ENCODE peak calls at places on chromosomes 16 and 17, in ten cellular contexts. One of them, this sample, is unnamed.

GRCh38 chr16:12679660-12680272 is 123.9 kb downstream of the CPPED1 start:
- DNase-seq in endothelial cell of umbilical vein: no peak
- DNase-seq in breast epithelium: no peak
- DNase-seq in right lobe of liver: no peak
- DNase-seq in prostate gland: no peak
- DNase-seq in A549: no peak
- DNase-seq in HCT116: no peak
- DNase-seq in sigmoid colon: no peak
- DNase-seq in Peyer's patch: no peak
- DNase-seq in heart left ventricle: no peak
- DNase-seq in this sample: no peak

GRCh38 chr16:52035406-52035805 is 511.5 kb downstream of the TOX3 start:
- DNase-seq in A549: no peak
- DNase-seq in Peyer's patch: no peak
- DNase-seq in HCT116: no peak
- DNase-seq in heart left ventricle: no peak
- DNase-seq in right lobe of liver: no peak
- DNase-seq in prostate gland: no peak
- DNase-seq in breast epithelium: no peak
- DNase-seq in sigmoid colon: no peak
- DNase-seq in endothelial cell of umbilical vein: no peak
- DNase-seq in this sample: no peak

GRCh38 chr16:67979955-67980678 is at the start of gene DPEP3:
- DNase-seq in Peyer's patch: no peak
- DNase-seq in endothelial cell of umbilical vein: no peak
- DNase-seq in prostate gland: no peak
- DNase-seq in heart left ventricle: no peak
- DNase-seq in right lobe of liver: no peak
- DNase-seq in sigmoid colon: no peak
- DNase-seq in HCT116: no peak
- DNase-seq in breast epithelium: no peak
- DNase-seq in A549: no peak
- DNase-seq in this sample: no peak

GRCh38 chr17:38554430-38555350 is 51.1 kb downstream of the SRCIN1 start:
- DNase-seq in A549: no peak
- DNase-seq in Peyer's patch: no peak
- DNase-seq in right lobe of liver: no peak
- DNase-seq in breast epithelium: peak
- DNase-seq in prostate gland: no peak
- DNase-seq in sigmoid colon: no peak
- DNase-seq in endothelial cell of umbilical vein: no peak
- DNase-seq in heart left ventricle: no peak
- DNase-seq in HCT116: no peak
- DNase-seq in this sample: no peak

GRCh38 chr17:31388770-31389672 is 2.5 kb upstream of the RAB11FIP4 start:
- DNase-seq in prostate gland: no peak
- DNase-seq in HCT116: no peak
- DNase-seq in right lobe of liver: no peak
- DNase-seq in A549: no peak
- DNase-seq in heart left ventricle: no peak
- DNase-seq in breast epithelium: no peak
- DNase-seq in endothelial cell of umbilical vein: peak
- DNase-seq in Peyer's patch: peak
- DNase-seq in sigmoid colon: no peak
- DNase-seq in this sample: peak

GRCh38 chr16:59180083-59180476 is 446.0 kb upstream of the GOT2 start:
- DNase-seq in endothelial cell of umbilical vein: no peak
- DNase-seq in right lobe of liver: no peak
- DNase-seq in Peyer's patch: no peak
- DNase-seq in sigmoid colon: no peak
- DNase-seq in breast epithelium: no peak
- DNase-seq in HCT116: no peak
- DNase-seq in heart left ventricle: no peak
- DNase-seq in prostate gland: no peak
- DNase-seq in A549: peak
- DNase-seq in this sample: no peak

GRCh38 chr17:40068129-40068581 is 5.4 kb downstream of the THRA start:
- DNase-seq in endothelial cell of umbilical vein: no peak
- DNase-seq in Peyer's patch: no peak
- DNase-seq in prostate gland: no peak
- DNase-seq in breast epithelium: no peak
- DNase-seq in sigmoid colon: peak
- DNase-seq in HCT116: no peak
- DNase-seq in heart left ventricle: peak
- DNase-seq in right lobe of liver: no peak
- DNase-seq in A549: no peak
- DNase-seq in this sample: peak

GRCh38 chr16:74813109-74813641 is 38.6 kb upstream of the FA2H start:
- DNase-seq in right lobe of liver: peak
- DNase-seq in HCT116: peak
- DNase-seq in prostate gland: peak
- DNase-seq in A549: peak
- DNase-seq in Peyer's patch: peak
- DNase-seq in breast epithelium: peak
- DNase-seq in sigmoid colon: peak
- DNase-seq in heart left ventricle: peak
- DNase-seq in endothelial cell of umbilical vein: peak
- DNase-seq in this sample: peak

GRCh38 chr17:42814633-42815399 is 9.3 kb downstream of the BECN1 start:
- DNase-seq in endothelial cell of umbilical vein: peak
- DNase-seq in heart left ventricle: no peak
- DNase-seq in HCT116: no peak
- DNase-seq in A549: no peak
- DNase-seq in breast epithelium: no peak
- DNase-seq in right lobe of liver: no peak
- DNase-seq in Peyer's patch: no peak
- DNase-seq in sigmoid colon: no peak
- DNase-seq in prostate gland: no peak
- DNase-seq in this sample: peak

GRCh38 chr16:17544785-17545184 is 74.0 kb upstream of the XYLT1 start:
- DNase-seq in A549: peak
- DNase-seq in endothelial cell of umbilical vein: no peak
- DNase-seq in sigmoid colon: no peak
- DNase-seq in heart left ventricle: no peak
- DNase-seq in HCT116: peak
- DNase-seq in breast epithelium: no peak
- DNase-seq in prostate gland: no peak
- DNase-seq in Peyer's patch: peak
- DNase-seq in right lobe of liver: no peak
- DNase-seq in this sample: no peak

GRCh38 chr16:50743575-50744225 is 1.8 kb downstream of the CYLD start:
- DNase-seq in prostate gland: no peak
- DNase-seq in A549: no peak
- DNase-seq in endothelial cell of umbilical vein: no peak
- DNase-seq in Peyer's patch: no peak
- DNase-seq in HCT116: no peak
- DNase-seq in breast epithelium: no peak
- DNase-seq in right lobe of liver: no peak
- DNase-seq in heart left ventricle: no peak
- DNase-seq in sigmoid colon: no peak
- DNase-seq in this sample: peak

GRCh38 chr16:50741225-50741807 is 570 bp upstream of the CYLD start:
- DNase-seq in breast epithelium: peak
- DNase-seq in heart left ventricle: peak
- DNase-seq in A549: peak
- DNase-seq in prostate gland: no peak
- DNase-seq in Peyer's patch: no peak
- DNase-seq in HCT116: no peak
- DNase-seq in sigmoid colon: no peak
- DNase-seq in endothelial cell of umbilical vein: no peak
- DNase-seq in right lobe of liver: peak
- DNase-seq in this sample: peak

GRCh38 chr16:50740747-50741146 is 1.1 kb upstream of the CYLD start:
- DNase-seq in right lobe of liver: no peak
- DNase-seq in sigmoid colon: no peak
- DNase-seq in A549: no peak
- DNase-seq in heart left ventricle: no peak
- DNase-seq in HCT116: no peak
- DNase-seq in breast epithelium: no peak
- DNase-seq in endothelial cell of umbilical vein: no peak
- DNase-seq in Peyer's patch: no peak
- DNase-seq in prostate gland: no peak
- DNase-seq in this sample: no peak

GRCh38 chr16:50742521-50743150 is 750 bp downstream of the CYLD start:
- DNase-seq in heart left ventricle: peak
- DNase-seq in endothelial cell of umbilical vein: peak
- DNase-seq in prostate gland: no peak
- DNase-seq in HCT116: no peak
- DNase-seq in right lobe of liver: peak
- DNase-seq in A549: no peak
- DNase-seq in breast epithelium: no peak
- DNase-seq in sigmoid colon: no peak
- DNase-seq in Peyer's patch: peak
- DNase-seq in this sample: peak

DNA sequence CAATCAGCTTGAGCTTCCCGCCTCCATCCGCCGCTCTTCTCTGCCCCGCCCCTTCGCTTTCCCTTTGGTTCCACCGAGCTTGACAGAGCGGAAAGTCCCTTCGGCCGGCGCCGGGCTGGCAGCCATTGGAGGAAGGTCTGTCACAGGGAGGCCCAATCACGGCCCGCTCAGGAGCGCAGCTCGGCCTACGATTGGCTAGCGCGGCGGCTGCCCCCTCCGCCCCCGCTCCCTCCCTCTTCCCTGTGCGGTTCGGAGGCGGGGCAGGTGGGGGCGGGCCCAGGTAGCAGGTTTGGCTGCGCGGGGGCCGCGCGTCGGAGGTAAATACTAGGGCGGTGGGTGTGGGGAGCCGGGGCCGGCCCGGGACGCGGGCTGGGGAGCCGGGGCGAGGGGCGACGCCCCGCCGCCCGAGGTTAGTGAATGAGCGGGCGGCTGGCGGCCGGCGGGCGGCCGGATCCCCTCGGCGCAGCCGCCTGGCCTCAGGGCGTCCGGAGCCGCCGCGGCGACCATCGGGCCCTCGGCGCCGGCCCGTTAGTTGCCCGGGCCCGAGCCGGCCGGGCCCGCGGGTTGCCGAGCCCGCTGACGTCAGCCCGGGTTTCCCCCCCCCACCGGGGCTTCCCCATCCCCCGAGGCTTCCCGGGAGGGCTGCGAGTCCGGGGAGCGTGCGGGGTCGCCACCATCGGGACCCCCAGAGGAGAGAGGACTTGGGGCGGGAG is at the start of gene CYLD:
- DNase-seq in HCT116: peak
- DNase-seq in sigmoid colon: peak
- DNase-seq in prostate gland: peak
- DNase-seq in breast epithelium: peak
- DNase-seq in heart left ventricle: peak
- DNase-seq in endothelial cell of umbilical vein: peak
- DNase-seq in Peyer's patch: peak
- DNase-seq in right lobe of liver: peak
- DNase-seq in A549: peak
- DNase-seq in this sample: peak
- TF ChIP-seq POLR2A in HCT116: no peak
- TF ChIP-seq POLR2A in sigmoid colon: no peak
- TF ChIP-seq POLR2A in prostate gland: peak
- TF ChIP-seq POLR2A in breast epithelium: no peak
- TF ChIP-seq POLR2A in heart left ventricle: no peak
- TF ChIP-seq POLR2A in endothelial cell of umbilical vein: no peak
- TF ChIP-seq POLR2A in Peyer's patch: peak
- TF ChIP-seq POLR2A in right lobe of liver: peak
- TF ChIP-seq POLR2A in A549: no peak
- TF ChIP-seq POLR2A in this sample: peak

DNA sequence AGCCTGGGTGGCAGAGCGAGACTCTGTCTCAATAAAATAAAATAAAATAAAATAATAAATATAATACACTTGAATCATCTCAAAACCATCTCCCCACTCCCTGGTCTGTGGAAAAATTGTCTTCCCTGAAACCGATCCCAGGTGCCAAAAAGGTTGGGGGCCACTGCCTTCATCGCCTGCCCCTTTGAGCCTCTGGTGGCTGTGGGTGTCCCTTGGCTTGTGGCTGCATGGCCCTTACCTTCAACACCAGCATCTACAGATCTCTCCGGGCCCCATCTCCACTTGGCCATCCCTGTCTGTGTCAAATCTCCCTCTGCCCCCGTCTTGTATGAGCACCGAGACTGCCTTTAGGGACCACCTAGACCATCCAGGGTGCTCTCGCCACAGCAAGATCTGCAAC is 177.3 kb downstream of the SEC14L1 start:
- DNase-seq in Peyer's patch: no peak
- DNase-seq in prostate gland: no peak
- DNase-seq in breast epithelium: no peak
- DNase-seq in A549: no peak
- DNase-seq in HCT116: no peak
- DNase-seq in endothelial cell of umbilical vein: no peak
- DNase-seq in right lobe of liver: peak
- DNase-seq in heart left ventricle: no peak
- DNase-seq in sigmoid colon: peak
- DNase-seq in this sample: no peak
- H3K27ac ChIP-seq in Peyer's patch: no peak
- H3K27ac ChIP-seq in prostate gland: peak
- H3K27ac ChIP-seq in breast epithelium: peak
- H3K27ac ChIP-seq in A549: peak
- H3K27ac ChIP-seq in HCT116: peak
- H3K27ac ChIP-seq in endothelial cell of umbilical vein: no peak
- H3K27ac ChIP-seq in right lobe of liver: no peak
- H3K27ac ChIP-seq in heart left ventricle: no peak
- H3K27ac ChIP-seq in sigmoid colon: no peak
- H3K27ac ChIP-seq in this sample: peak

GRCh38 chr17:81340606-81341346 is 45.7 kb upstream of the SLC38A10 start:
- DNase-seq in right lobe of liver: no peak
- DNase-seq in breast epithelium: no peak
- DNase-seq in A549: no peak
- DNase-seq in Peyer's patch: no peak
- DNase-seq in sigmoid colon: peak
- DNase-seq in prostate gland: no peak
- DNase-seq in heart left ventricle: no peak
- DNase-seq in endothelial cell of umbilical vein: peak
- DNase-seq in HCT116: no peak
- DNase-seq in this sample: peak
- TF ChIP-seq POLR2A in right lobe of liver: no peak
- TF ChIP-seq POLR2A in breast epithelium: no peak
- TF ChIP-seq POLR2A in A549: no peak
- TF ChIP-seq POLR2A in Peyer's patch: no peak
- TF ChIP-seq POLR2A in sigmoid colon: no peak
- TF ChIP-seq POLR2A in prostate gland: no peak
- TF ChIP-seq POLR2A in heart left ventricle: no peak
- TF ChIP-seq POLR2A in endothelial cell of umbilical vein: no peak
- TF ChIP-seq POLR2A in HCT116: no peak
- TF ChIP-seq POLR2A in this sample: peak

DNA sequence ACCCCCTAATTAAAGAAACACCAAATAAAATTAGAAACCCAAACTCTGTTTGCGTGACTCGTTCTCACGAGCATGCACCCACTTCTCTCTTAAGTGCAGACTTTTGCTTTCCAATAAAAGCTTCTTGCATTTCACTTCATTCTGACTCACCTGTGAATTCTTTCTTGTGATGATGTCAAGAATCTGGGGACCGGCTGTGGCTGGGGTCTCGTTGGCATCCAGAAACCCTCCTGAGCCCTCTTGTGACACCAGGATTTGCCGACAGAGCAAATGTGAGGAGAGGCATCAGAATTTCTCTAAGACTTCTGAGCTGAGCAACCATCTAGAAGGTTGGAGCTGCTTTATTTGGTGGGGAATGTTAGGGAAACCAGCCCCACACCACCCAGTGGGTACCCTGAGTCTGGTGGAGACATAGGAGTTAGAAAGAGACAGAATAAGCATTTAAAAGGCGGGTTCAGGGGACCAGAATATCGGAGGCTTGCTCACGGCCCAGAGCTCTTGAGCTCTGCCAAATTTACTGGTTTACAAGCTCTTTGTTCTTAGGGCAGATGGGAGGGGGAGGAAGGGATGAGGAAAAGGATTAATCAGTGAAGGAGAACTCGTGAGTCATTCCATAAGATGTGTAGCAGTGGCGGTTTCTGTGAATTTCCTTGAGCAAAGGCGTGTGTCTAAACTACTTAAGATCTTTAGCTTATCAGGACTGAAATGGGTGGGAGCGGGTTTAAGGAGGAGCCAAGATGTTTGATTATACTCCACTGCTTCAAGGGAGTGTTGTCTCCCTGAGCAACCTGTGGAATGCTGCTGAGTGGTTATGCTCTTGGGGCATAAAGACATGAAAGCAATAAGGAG is 24.2 kb upstream of the TMC5 start:
- DNase-seq in heart left ventricle: no peak
- DNase-seq in endothelial cell of umbilical vein: peak
- DNase-seq in right lobe of liver: no peak
- DNase-seq in A549: peak
- DNase-seq in sigmoid colon: no peak
- DNase-seq in prostate gland: peak
- DNase-seq in Peyer's patch: no peak
- DNase-seq in HCT116: peak
- DNase-seq in breast epithelium: no peak
- DNase-seq in this sample: peak
- H3K27ac ChIP-seq in heart left ventricle: no peak
- H3K27ac ChIP-seq in endothelial cell of umbilical vein: no peak
- H3K27ac ChIP-seq in right lobe of liver: no peak
- H3K27ac ChIP-seq in A549: peak
- H3K27ac ChIP-seq in sigmoid colon: no peak
- H3K27ac ChIP-seq in prostate gland: peak
- H3K27ac ChIP-seq in Peyer's patch: peak
- H3K27ac ChIP-seq in HCT116: peak
- H3K27ac ChIP-seq in breast epithelium: peak
- H3K27ac ChIP-seq in this sample: peak